ENCODE peak calls at places on chromosome 4, in seven cellular contexts. D is heart left ventricle, C is colonic mucosa, M is GM12878, Q is PC-3, B is astrocyte of the spinal cord, X is AG09309. G is an unnamed sample.

GRCh38 chr4:151355155-151355554 is 29.8 kb upstream of the SH3D19 start:
- DNase-seq in D (no peak), X (no peak), Q (no peak), M (no peak), B (no peak), C (no peak), G (no peak)

GRCh38 chr4:182752158-182752910 is 164.9 kb downstream of the DCTD start:
- DNase-seq in Q (peak; percentile 78), B (peak; percentile 79), M (no peak), X (peak; percentile 92), D (no peak), C (no peak), G (no peak)

GRCh38 chr4:118076958-118077766 is 42.9 kb downstream of the NDST3 start:
- DNase-seq in X (no peak), M (no peak), B (peak; percentile 15), D (no peak), Q (peak; percentile 46), C (peak; percentile 22), G (no peak)

GRCh38 chr4:137755033-137755471 is 222.8 kb upstream of the PCDH18 start:
- DNase-seq in B (peak; percentile 52), C (no peak), X (peak; percentile 28), D (no peak), M (no peak), Q (peak; percentile 53), G (peak; percentile 50)

GRCh38 chr4:11720292-11720691 is 291.6 kb upstream of the HS3ST1 start:
- DNase-seq in B (peak; percentile 60), D (no peak), C (no peak), M (no peak), X (no peak), Q (peak; percentile 67), G (no peak)

GRCh38 chr4:143294310-143294709 is 42.4 kb upstream of the GAB1 start:
- DNase-seq in X (no peak), B (no peak), Q (no peak), C (peak; percentile 78), D (peak; percentile 82), M (no peak), G (no peak)

GRCh38 chr4:130395871-130396270 is 1299.9 kb downstream of the C4orf33 start:
- DNase-seq in X (no peak), Q (peak; percentile 73), D (no peak), C (no peak), M (no peak), B (peak; percentile 79), G (peak; percentile 14)

GRCh38 chr4:73828945-73829344 is 7.5 kb upstream of the CXCL6 start:
- DNase-seq in M (no peak), B (peak; percentile 80), D (no peak), C (no peak), X (no peak), Q (no peak), G (no peak)

GRCh38 chr4:180116840-180117239 is 2126.4 kb upstream of the TENM3 start:
- DNase-seq in C (no peak), B (no peak), M (no peak), X (no peak), D (no peak), Q (no peak), G (no peak)

GRCh38 chr4:108492816-108493595 is 127.4 kb upstream of the RPL34 start:
- DNase-seq in C (peak; percentile 31), Q (peak; percentile 4), X (no peak), B (peak; percentile 10), M (no peak), D (no peak), G (no peak)

GRCh38 chr4:108779958-108780357 is 17.1 kb upstream of the ETNPPL start:
- DNase-seq in Q (no peak), D (no peak), M (no peak), B (no peak), X (no peak), C (no peak), G (no peak)

GRCh38 chr4:161252520-161253141 is 911.2 kb downstream of the FSTL5 start:
- DNase-seq in M (peak; percentile 15), D (no peak), Q (peak; percentile 60), B (peak; percentile 29), C (no peak), X (no peak), G (no peak)

GRCh38 chr4:32249040-32249439 is 1528.9 kb downstream of the PCDH7 start:
- DNase-seq in C (no peak), B (no peak), Q (no peak), X (no peak), D (no peak), M (no peak), G (no peak)

GRCh38 chr4:145557720-145558119 is 61.5 kb upstream of the MMAA start:
- DNase-seq in Q (peak; percentile 86), D (peak; percentile 41), B (peak; percentile 73), C (peak; percentile 51), M (peak; percentile 20), X (peak; percentile 21), G (no peak)

GRCh38 chr4:118942465-118942864 is 53.8 kb downstream of the SYNPO2 start:
- DNase-seq in Q (peak; percentile 80), B (peak; percentile 23), D (no peak), M (no peak), C (no peak), X (peak; percentile 16), G (no peak)

GRCh38 chr4:183563874-183564273 is 59.0 kb downstream of the ING2 start:
- DNase-seq in B (peak; percentile 54), Q (peak; percentile 42), M (no peak), D (no peak), C (no peak), X (peak; percentile 18), G (peak; percentile 19)

GRCh38 chr4:118173126-118173525 is 138.8 kb downstream of the NDST3 start:
- DNase-seq in D (no peak), B (no peak), M (no peak), Q (no peak), X (no peak), C (no peak), G (no peak)

GRCh38 chr4:153249199-153250154 is 45.2 kb downstream of the TRIM2 start:
- DNase-seq in Q (peak; percentile 73), B (peak; percentile 76), X (no peak), C (peak; percentile 90), M (peak; percentile 41), D (peak; percentile 76), G (peak; percentile 37)

GRCh38 chr4:109359040-109359646 is 56.7 kb upstream of the COL25A1 start:
- DNase-seq in D (no peak), Q (no peak), B (peak; percentile 12), M (peak; percentile 19), X (no peak), C (no peak), G (no peak)

GRCh38 chr4:121448231-121448630 is 67.4 kb upstream of the QRFPR start:
- DNase-seq in B (no peak), C (peak; percentile 85), Q (peak; percentile 82), X (no peak), D (no peak), M (no peak), G (no peak)

GRCh38 chr4:108045687-108046024 is 56.0 kb downstream of the HADH start:
- DNase-seq in Q (peak; percentile 51), D (no peak), M (no peak), X (no peak), B (peak; percentile 29), C (no peak), G (no peak)

GRCh38 chr4:3701271-3702083 is 64.7 kb upstream of the ADRA2C start:
- DNase-seq in B (no peak), Q (no peak), X (no peak), D (no peak), M (no peak), C (no peak), G (no peak)
- TF ChIP-seq CTCF in B (no peak), Q (no peak), X (no peak), D (no peak), M (no peak), C (no peak), G (peak; percentile 8)

GRCh38 chr4:78928835-78929234 is 10.4 kb downstream of the PAQR3 start:
- DNase-seq in X (no peak), B (no peak), Q (no peak), M (no peak), D (no peak), C (no peak), G (no peak)

GRCh38 chr4:78922207-78922606 is 17.0 kb downstream of the PAQR3 start:
- DNase-seq in D (no peak), M (no peak), Q (no peak), X (peak; percentile 7), C (no peak), B (peak; percentile 39), G (no peak)

GRCh38 chr4:78926825-78927224 is 12.4 kb downstream of the PAQR3 start:
- DNase-seq in D (no peak), X (no peak), B (no peak), M (no peak), C (no peak), Q (no peak), G (no peak)

DNA sequence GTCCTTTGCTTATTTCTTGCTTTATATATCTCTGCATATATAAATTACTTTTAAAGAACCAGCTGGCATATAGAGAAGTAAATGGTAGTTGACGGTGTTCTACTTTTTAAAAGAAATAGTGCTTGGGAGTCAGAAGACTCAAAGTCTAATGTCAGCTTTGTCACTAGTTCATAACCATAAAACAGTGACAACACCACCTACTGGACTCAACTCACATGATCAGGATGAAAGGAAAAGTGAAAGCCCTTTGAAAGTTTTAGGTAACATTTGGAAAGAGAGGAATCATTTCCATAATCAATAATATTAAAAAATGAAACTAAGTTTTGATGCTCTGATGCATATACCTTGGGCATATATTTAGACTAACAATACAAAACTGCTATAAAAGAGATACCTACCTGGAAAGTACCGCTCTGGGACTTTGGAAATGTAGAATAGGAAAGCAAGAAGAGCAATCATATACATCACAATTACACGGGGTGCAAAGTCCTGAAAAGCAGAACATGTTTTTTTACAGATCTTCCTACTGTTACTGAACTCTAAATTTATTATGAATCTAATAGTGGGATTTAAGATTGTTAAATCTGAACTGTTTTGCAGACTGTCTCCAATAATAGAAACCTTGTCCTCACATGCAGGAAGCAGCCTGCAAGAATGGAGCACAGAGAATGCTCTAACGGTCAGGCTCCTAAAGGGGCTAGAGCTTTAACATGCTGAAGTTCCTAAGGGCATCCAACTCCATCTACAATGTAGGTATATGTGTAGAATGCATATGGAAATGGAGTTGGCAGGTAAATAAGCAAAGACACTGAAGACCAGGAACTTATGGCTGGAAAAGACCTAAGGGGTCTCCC is 15.6 kb downstream of the PAQR3 start:
- DNase-seq in B (no peak), X (no peak), M (no peak), D (no peak), C (no peak), Q (no peak), G (no peak)
- H3K4me3 ChIP-seq in B (no peak overlapping the region), X (no peak overlapping the region), M (no peak overlapping the region), D (no peak overlapping the region), C (no peak overlapping the region), Q (no peak overlapping the region), G (no peak overlapping the region)

DNA sequence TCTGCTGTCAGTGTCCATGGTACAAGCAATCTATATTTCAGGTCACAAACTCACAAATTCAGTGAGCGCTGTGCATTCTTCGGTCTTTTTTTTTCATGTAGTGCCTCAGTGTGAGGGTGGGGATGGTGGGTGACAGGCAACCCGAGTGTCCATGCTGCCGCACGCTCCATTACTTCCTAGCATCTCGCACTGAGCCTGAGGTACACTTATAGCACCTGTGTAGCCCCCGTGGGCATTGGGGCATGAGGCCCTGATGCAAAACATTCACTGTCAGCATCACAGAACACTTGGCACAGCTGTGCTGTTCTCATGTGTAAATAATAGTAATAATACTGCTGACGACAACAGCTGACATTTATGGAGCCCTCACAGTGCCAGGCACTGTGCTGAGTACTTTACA is 31.6 kb downstream of the EVC2 start:
- DNase-seq in D (no peak), Q (no peak), C (no peak), X (no peak), M (no peak), B (no peak), G (no peak)
- TF ChIP-seq CTCF in D (no peak), Q (no peak), C (no peak), X (no peak), M (no peak), B (no peak), G (no peak)

GRCh38 chr4:102823897-102824296 is 3.5 kb downstream of the UBE2D3 start:
- DNase-seq in Q (no peak), X (no peak), B (no peak), C (no peak), D (no peak), M (no peak), G (no peak)
- H3K4me3 ChIP-seq in Q (peak overlapping the region; percentile 93), X (peak overlapping the region; percentile 80), B (peak overlapping the region; percentile 79), C (peak overlapping the region; percentile 82), D (no peak overlapping the region), M (peak overlapping the region; percentile 89), G (peak overlapping the region; percentile 74)

G was measured in retinal pigment epithelial cell.